ENCODE peak calls at places on chromosome 4, in four cellular contexts. E is GM13976, V is body of pancreas, X is AG04450. M is an unnamed sample.

GRCh38 chr4:84317513-84317912 is 181.6 kb downstream of the NKX6-1 start:
- DNase-seq in E (no peak), X (no peak), V (no peak), M (no peak)

GRCh38 chr4:39685990-39686389 is 11.9 kb upstream of the UBE2K start:
- DNase-seq in V (no peak), E (no peak), X (no peak), M (no peak)

GRCh38 chr4:106370214-106370613 is 1.6 kb upstream of the GIMD1 start:
- DNase-seq in V (no peak), X (no peak), E (no peak), M (no peak)

GRCh38 chr4:122796801-122797404 is 29.7 kb upstream of the FGF2 start:
- DNase-seq in V (no peak), E (no peak), X (no peak), M (no peak)

GRCh38 chr4:102685768-102686167 is 75.0 kb downstream of the MANBA start:
- DNase-seq in X (no peak), E (no peak), V (no peak), M (no peak)

GRCh38 chr4:146521543-146522097 is at the start of gene SLC10A7:
- DNase-seq in E (peak), V (peak), X (peak), M (peak)

GRCh38 chr4:142845293-142846070 is 619 bp downstream of the INPP4B start:
- DNase-seq in X (no peak), E (peak), V (peak), M (peak)

GRCh38 chr4:63777571-63777970 is 631.7 kb downstream of the TECRL start:
- DNase-seq in E (no peak), V (no peak), X (no peak), M (no peak)

GRCh38 chr4:145177906-145178538 is 2.4 kb downstream of the OTUD4 start:
- DNase-seq in X (no peak), V (no peak), E (no peak), M (no peak)

GRCh38 chr4:181528570-181529184 is 714.5 kb upstream of the TENM3 start:
- DNase-seq in E (peak), V (peak), X (peak), M (peak)

GRCh38 chr4:122539861-122540465 is 80.9 kb downstream of the IL21 start:
- DNase-seq in V (no peak), X (no peak), E (no peak), M (peak)

GRCh38 chr4:78625073-78625472 is 73.5 kb downstream of the ANXA3 start:
- DNase-seq in V (no peak), X (no peak), E (no peak), M (peak)

GRCh38 chr4:171588146-171588545 is 225.1 kb upstream of the GALNTL6 start:
- DNase-seq in V (no peak), E (no peak), X (no peak), M (no peak)

GRCh38 chr4:24235609-24236008 is 345.8 kb upstream of the PPARGC1A start:
- DNase-seq in X (no peak), E (no peak), V (no peak), M (no peak)

GRCh38 chr4:187687701-187688100 is 307.9 kb upstream of the ZFP42 start:
- DNase-seq in E (no peak), X (no peak), V (no peak), M (no peak)

GRCh38 chr4:169948271-169948670 is 77.9 kb downstream of the MFAP3L start:
- DNase-seq in E (no peak), V (no peak), X (no peak), M (no peak)

GRCh38 chr4:147381749-147382148 is 99.1 kb upstream of the EDNRA start:
- DNase-seq in E (no peak), X (no peak), V (no peak), M (no peak)

GRCh38 chr4:33054161-33054560 is 2334.0 kb downstream of the PCDH7 start:
- DNase-seq in V (no peak), X (no peak), E (no peak), M (no peak)

GRCh38 chr4:78720151-78720726 is 55.9 kb upstream of the BMP2K start:
- DNase-seq in V (no peak), E (no peak), X (no peak), M (no peak)

GRCh38 chr4:74230902-74231499 is 73.1 kb downstream of the MTHFD2L start:
- DNase-seq in E (no peak), V (no peak), X (no peak), M (no peak)

GRCh38 chr4:181685461-181685860 is 557.7 kb upstream of the TENM3 start:
- DNase-seq in E (no peak), V (no peak), X (no peak), M (no peak)

GRCh38 chr4:118173956-118174355 is 139.7 kb downstream of the NDST3 start:
- DNase-seq in V (no peak), E (no peak), X (peak), M (no peak)

GRCh38 chr4:23135792-23136645 is 443.3 kb downstream of the GBA3 start:
- DNase-seq in V (no peak), E (peak), X (no peak), M (peak)

GRCh38 chr4:147034372-147034771 is 88.7 kb upstream of the TTC29 start:
- DNase-seq in X (no peak), E (no peak), V (no peak), M (no peak)

GRCh38 chr4:128823025-128823661 is 13.6 kb downstream of the JADE1 start:
- DNase-seq in E (no peak), X (peak), V (no peak), M (no peak)

GRCh38 chr4:167100120-167100519 is 134.2 kb downstream of the SPOCK3 start:
- DNase-seq in V (no peak), E (no peak), X (no peak), M (no peak)

GRCh38 chr4:121951570-121952110 is at the start of gene TRPC3:
- DNase-seq in E (no peak), V (no peak), X (no peak), M (peak)

GRCh38 chr4:176949022-176949421 is 156.3 kb upstream of the VEGFC start:
- DNase-seq in X (peak), V (peak), E (no peak), M (no peak)

GRCh38 chr4:18081708-18082107 is 60.2 kb upstream of the LCORL start:
- DNase-seq in E (no peak), X (no peak), V (no peak), M (no peak)

GRCh38 chr4:169268951-169269781 is 1.6 kb downstream of the SH3RF1 start:
- DNase-seq in X (peak), V (peak), E (no peak), M (no peak)

GRCh38 chr4:110636231-110636676 is 13.4 kb upstream of the PITX2 start:
- DNase-seq in E (no peak), X (no peak), V (no peak), M (peak)

GRCh38 chr4:5691491-5692132 is 16.7 kb downstream of the EVC2 start:
- DNase-seq in E (no peak), V (no peak), X (no peak), M (no peak)

GRCh38 chr4:174222266-174222872 is 61.1 kb downstream of the FBXO8 start:
- DNase-seq in E (peak), V (no peak), X (no peak), M (no peak)

GRCh38 chr4:21752616-21753015 is 196.0 kb downstream of the KCNIP4 start:
- DNase-seq in X (no peak), V (no peak), E (no peak), M (no peak)

GRCh38 chr4:21869978-21870745 is 78.4 kb downstream of the KCNIP4 start:
- DNase-seq in E (no peak), V (no peak), X (no peak), M (no peak)

GRCh38 chr4:25656031-25656430 is 380 bp downstream of the SLC34A2 start:
- DNase-seq in X (no peak), V (no peak), E (no peak), M (no peak)

GRCh38 chr4:54169176-54169575 is 59.9 kb upstream of the PDGFRA start:
- DNase-seq in X (no peak), E (no peak), V (no peak), M (no peak)

GRCh38 chr4:21898101-21898500 is 50.5 kb downstream of the KCNIP4 start:
- DNase-seq in X (no peak), V (no peak), E (no peak), M (no peak)

GRCh38 chr4:121061861-121062260 is 10.5 kb downstream of the NDNF start:
- DNase-seq in E (no peak), X (no peak), V (no peak), M (no peak)

GRCh38 chr4:172851534-172851933 is 317.1 kb upstream of the GALNT7 start:
- DNase-seq in V (no peak), X (no peak), E (no peak), M (no peak)
- TF ChIP-seq CTCF in V (no peak), X (no peak), E (no peak), M (no peak)

GRCh38 chr4:2008921-2009650 is at the start of gene NELFA:
- DNase-seq in V (peak), X (peak), E (peak), M (peak)

GRCh38 chr4:2006956-2007653 is 1.7 kb downstream of the NELFA start:
- DNase-seq in X (no peak), V (no peak), E (no peak), M (no peak)

GRCh38 chr4:2009651-2010233 is 968 bp upstream of the NELFA start:
- DNase-seq in E (peak), V (peak), X (no peak), M (peak)

GRCh38 chr4:2007804-2008670 is 737 bp downstream of the NELFA start:
- DNase-seq in X (no peak), E (peak), V (no peak), M (peak)

DNA sequence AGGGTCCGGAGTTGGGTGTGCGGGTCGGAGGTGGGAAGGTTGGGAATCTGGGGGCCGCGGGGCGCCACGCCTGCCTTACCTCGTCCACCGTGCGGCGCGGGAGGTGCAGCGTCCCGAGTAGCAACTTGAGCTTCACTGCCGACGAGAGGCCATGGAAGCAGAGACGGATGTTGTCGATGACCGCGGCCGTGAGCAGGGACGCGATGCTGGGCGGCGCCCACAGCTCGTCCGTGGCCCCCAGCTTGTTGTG is 178 bp downstream of the NELFA start:
- DNase-seq in X (no peak), E (no peak), V (no peak), M (no peak)
- TF ChIP-seq CTCF in X (no peak), E (no peak), V (no peak), M (no peak)

GRCh38 chr4:87270825-87271224 is 50.4 kb upstream of the KLHL8 start:
- DNase-seq in X (no peak), V (no peak), E (no peak), M (no peak)

GRCh38 chr4:87268401-87268800 is 48.0 kb upstream of the KLHL8 start:
- DNase-seq in E (no peak), X (no peak), V (no peak), M (no peak)

GRCh38 chr4:87274327-87274726 is 48.4 kb downstream of the HSD17B13 start:
- DNase-seq in V (no peak), X (no peak), E (no peak), M (no peak)

GRCh38 chr4:87266986-87267385 is 46.6 kb upstream of the KLHL8 start:
- DNase-seq in V (no peak), X (no peak), E (no peak), M (no peak)

DNA sequence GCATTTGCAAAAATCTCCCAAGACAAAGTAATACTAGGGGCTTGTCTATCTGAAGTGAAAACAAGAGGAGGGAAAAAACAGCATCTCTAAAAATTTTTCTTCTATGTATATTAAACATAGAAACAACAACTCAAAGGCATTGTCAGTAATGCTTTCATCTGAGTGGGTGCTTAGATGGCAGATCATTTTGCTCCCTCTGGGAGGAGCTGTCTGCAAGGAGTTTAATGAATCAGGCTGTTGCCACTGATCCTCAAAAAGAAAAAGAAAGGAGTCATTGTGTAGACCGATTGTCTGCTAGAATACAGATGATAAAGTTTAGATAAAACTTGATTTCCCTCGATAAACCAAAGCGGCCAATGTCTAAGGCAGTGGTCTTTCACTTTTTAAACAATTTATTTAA is 49.7 kb upstream of the KLHL8 start:
- DNase-seq in E (no peak), X (peak), V (peak), M (peak)
- TF ChIP-seq CTCF in E (no peak), X (peak), V (peak), M (no peak)

GRCh38 chr4:153766758-153767157 is 6.9 kb upstream of the RNF175 start:
- DNase-seq in V (no peak), E (no peak), X (no peak), M (no peak)

GRCh38 chr4:153759407-153760226 is at the start of gene RNF175:
- DNase-seq in X (no peak), E (no peak), V (peak), M (no peak)

GRCh38 chr4:153764611-153765368 is 5.0 kb upstream of the RNF175 start:
- DNase-seq in X (no peak), E (no peak), V (no peak), M (no peak)

GRCh38 chr4:153765836-153766235 is 6.0 kb upstream of the RNF175 start:
- DNase-seq in E (no peak), V (no peak), X (no peak), M (no peak)

GRCh38 chr4:153763404-153763803 is 3.6 kb upstream of the RNF175 start:
- DNase-seq in E (no peak), V (no peak), X (no peak), M (no peak)
- TF ChIP-seq CTCF in E (no peak), V (no peak), X (peak), M (peak)

GRCh38 chr4:36812153-36812552 is 432.4 kb upstream of the NWD2 start:
- DNase-seq in X (no peak), E (no peak), V (no peak), M (no peak)
- TF ChIP-seq CTCF in X (no peak), E (no peak), V (no peak), M (no peak)

DNA sequence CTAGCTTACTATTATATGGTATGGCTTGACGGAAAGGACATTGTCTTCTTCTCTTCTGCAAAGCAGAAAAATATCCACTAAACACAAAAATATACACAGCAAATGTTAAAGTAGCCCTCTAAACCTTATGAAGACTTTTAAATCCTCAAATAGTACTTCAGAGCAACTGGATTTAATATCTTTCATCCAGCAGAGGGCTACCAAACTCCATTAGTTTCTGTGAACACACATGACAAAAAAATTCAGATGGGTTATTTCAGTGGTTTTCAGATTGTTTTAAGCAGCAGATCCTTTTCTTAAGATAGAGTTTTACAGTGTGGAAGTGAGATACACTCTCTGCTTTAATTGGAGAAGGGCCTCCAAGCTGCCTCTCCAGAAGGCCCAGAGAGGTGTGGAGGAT is 56.6 kb downstream of the ANK2 start:
- DNase-seq in E (peak), X (peak), V (no peak), M (peak)
- TF ChIP-seq CTCF in E (peak), X (peak), V (peak), M (peak)

DNA sequence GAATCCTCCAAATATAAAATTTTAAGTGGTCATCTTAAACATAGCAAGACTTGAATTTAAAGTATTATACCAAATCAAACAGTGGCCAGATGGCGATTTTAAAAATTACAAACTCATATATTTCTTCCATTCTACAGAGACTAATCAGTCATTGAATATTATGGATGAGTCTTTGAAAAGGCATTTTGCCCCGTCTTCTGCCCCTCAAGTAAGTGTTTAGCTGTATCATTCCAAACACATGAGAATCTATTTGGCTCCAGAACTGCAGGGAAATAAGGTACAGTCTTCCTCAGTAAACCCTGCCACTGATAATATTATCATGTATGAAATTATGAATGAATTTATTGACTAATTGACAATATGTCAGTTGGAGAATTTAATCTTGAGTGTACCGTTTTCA is 191.0 kb downstream of the SLC7A11 start:
- DNase-seq in E (no peak), V (no peak), X (no peak), M (no peak)
- TF ChIP-seq CTCF in E (no peak), V (no peak), X (no peak), M (no peak)

GRCh38 chr4:88573995-88574394 is 18.3 kb upstream of the HERC3 start:
- DNase-seq in X (no peak), E (no peak), V (no peak), M (no peak)
- TF ChIP-seq CTCF in X (peak), E (no peak), V (no peak), M (no peak)

GRCh38 chr4:38670061-38670894 is 6.3 kb downstream of the KLF3 start:
- DNase-seq in E (no peak), X (no peak), V (no peak), M (no peak)
- TF ChIP-seq CTCF in E (no peak), X (no peak), V (no peak), M (no peak)

GRCh38 chr4:94452476-94453300 is 946 bp downstream of the PDLIM5 start:
- DNase-seq in E (peak), V (peak), X (peak), M (peak)
- TF ChIP-seq CTCF in E (no peak), V (no peak), X (no peak), M (no peak)

M was measured in GM13977.